ENCODE peak calls at places on chromosome 16, in ten cellular contexts. V, N, B, F, H, I, Q, Z, C and A are unnamed samples.

GRCh38 chr16:22001591-22001990 is 675 bp upstream of the PDZD9 start:
- DNase-seq in V (no peak), N (no peak), B (peak), F (no peak), H (no peak), I (no peak), Q (no peak), Z (no peak), C (peak), A (peak)

GRCh38 chr16:72938426-72939164 is 109.3 kb downstream of the ZFHX3 start:
- DNase-seq in V (peak), N (no peak), B (no peak), F (peak), H (no peak), I (peak), Q (no peak), Z (no peak), C (peak), A (peak)

GRCh38 chr16:15846510-15846909 is 10.3 kb downstream of the MYH11 start:
- DNase-seq in V (no peak), N (no peak), B (no peak), F (no peak), H (no peak), I (no peak), Q (no peak), Z (no peak), C (no peak), A (no peak)

GRCh38 chr16:86300746-86301480 is 209.4 kb upstream of the FOXF1 start:
- DNase-seq in V (no peak), N (no peak), B (no peak), F (no peak), H (no peak), I (no peak), Q (no peak), Z (no peak), C (no peak), A (no peak)

GRCh38 chr16:31693733-31694132 is 166.0 kb downstream of the AHSP start:
- DNase-seq in V (no peak), N (no peak), B (no peak), F (no peak), H (no peak), I (no peak), Q (no peak), Z (no peak), C (no peak), A (no peak)

GRCh38 chr16:11251525-11252481 is 4.2 kb downstream of the SOCS1 start:
- DNase-seq in V (peak), N (peak), B (no peak), F (no peak), H (no peak), I (peak), Q (no peak), Z (no peak), C (peak), A (peak)

GRCh38 chr16:88524274-88524972 is 45.8 kb upstream of the ZC3H18 start:
- DNase-seq in V (no peak), N (no peak), B (no peak), F (no peak), H (no peak), I (no peak), Q (no peak), Z (no peak), C (no peak), A (no peak)

GRCh38 chr16:48206594-48207242 is 37.4 kb upstream of the LONP2 start:
- DNase-seq in V (no peak), N (no peak), B (no peak), F (no peak), H (no peak), I (no peak), Q (no peak), Z (peak), C (peak), A (peak)

GRCh38 chr16:17404903-17405691 is 65.7 kb downstream of the XYLT1 start:
- DNase-seq in V (no peak), N (no peak), B (no peak), F (peak), H (peak), I (peak), Q (no peak), Z (no peak), C (peak), A (peak)

GRCh38 chr16:709651-710499 is 4.3 kb upstream of the FBXL16 start:
- DNase-seq in V (no peak), N (no peak), B (no peak), F (no peak), H (peak), I (no peak), Q (peak), Z (no peak), C (peak), A (peak)

GRCh38 chr16:85733839-85734170 is 17.1 kb downstream of the C16orf74 start:
- DNase-seq in V (no peak), N (no peak), B (no peak), F (no peak), H (no peak), I (no peak), Q (no peak), Z (no peak), C (peak), A (no peak)

GRCh38 chr16:7513429-7513828 is 180.8 kb downstream of the RBFOX1 start:
- DNase-seq in V (no peak), N (no peak), B (no peak), F (no peak), H (no peak), I (no peak), Q (peak), Z (peak), C (no peak), A (no peak)

GRCh38 chr16:17420821-17421220 is 49.9 kb downstream of the XYLT1 start:
- DNase-seq in V (no peak), N (no peak), B (no peak), F (no peak), H (no peak), I (no peak), Q (no peak), Z (no peak), C (no peak), A (no peak)

GRCh38 chr16:1398826-1399581 is 15.5 kb downstream of the UNKL start:
- DNase-seq in V (no peak), N (no peak), B (no peak), F (no peak), H (no peak), I (no peak), Q (no peak), Z (no peak), C (no peak), A (no peak)

GRCh38 chr16:31488630-31489564 is 6.0 kb downstream of the SLC5A2 start:
- DNase-seq in V (no peak), N (no peak), B (no peak), F (no peak), H (no peak), I (no peak), Q (no peak), Z (no peak), C (peak), A (no peak)

GRCh38 chr16:74984194-74984669 is 691 bp downstream of the WDR59 start:
- DNase-seq in V (no peak), N (no peak), B (no peak), F (no peak), H (no peak), I (no peak), Q (no peak), Z (peak), C (peak), A (peak)

GRCh38 chr16:48123104-48123788 is 32.5 kb downstream of the ABCC12 start:
- DNase-seq in V (no peak), N (no peak), B (peak), F (no peak), H (no peak), I (peak), Q (peak), Z (peak), C (peak), A (peak)

GRCh38 chr16:58820359-58820758 is 86.2 kb upstream of the GOT2 start:
- DNase-seq in V (no peak), N (no peak), B (peak), F (no peak), H (no peak), I (no peak), Q (no peak), Z (no peak), C (no peak), A (no peak)

GRCh38 chr16:1296688-1297412 is 12.6 kb upstream of the UBE2I start:
- DNase-seq in V (no peak), N (no peak), B (peak), F (no peak), H (no peak), I (no peak), Q (peak), Z (peak), C (no peak), A (no peak)

GRCh38 chr16:11405331-11406176 is 60.3 kb downstream of the RMI2 start:
- DNase-seq in V (peak), N (no peak), B (no peak), F (no peak), H (no peak), I (no peak), Q (peak), Z (peak), C (peak), A (peak)

GRCh38 chr16:25224731-25225319 is 8.1 kb downstream of the AQP8 start:
- DNase-seq in V (no peak), N (no peak), B (no peak), F (no peak), H (no peak), I (no peak), Q (no peak), Z (no peak), C (no peak), A (no peak)

GRCh38 chr16:14485131-14485551 is 144.9 kb downstream of the PARN start:
- DNase-seq in V (no peak), N (no peak), B (no peak), F (no peak), H (no peak), I (no peak), Q (no peak), Z (peak), C (peak), A (no peak)

GRCh38 chr16:88347656-88348376 is 34.9 kb upstream of the ZNF469 start:
- DNase-seq in V (no peak), N (no peak), B (no peak), F (peak), H (peak), I (no peak), Q (no peak), Z (no peak), C (no peak), A (no peak)

GRCh38 chr16:24036614-24037013 is 200.8 kb downstream of the PRKCB start:
- DNase-seq in V (peak), N (no peak), B (no peak), F (no peak), H (no peak), I (peak), Q (peak), Z (peak), C (peak), A (peak)

GRCh38 chr16:89172171-89172900 is 788 bp downstream of the CDH15 start:
- DNase-seq in V (no peak), N (no peak), B (no peak), F (no peak), H (no peak), I (no peak), Q (no peak), Z (no peak), C (no peak), A (no peak)

GRCh38 chr16:19066988-19067348 is 446 bp upstream of the COQ7 start:
- DNase-seq in V (peak), N (no peak), B (no peak), F (no peak), H (no peak), I (no peak), Q (no peak), Z (no peak), C (no peak), A (no peak)
- H3K4me3 ChIP-seq in V (peak), N (peak), B (no peak), F (peak), H (peak), I (peak), Q (peak), Z (peak), C (no peak), A (peak)

GRCh38 chr16:4309102-4309832 is 6.6 kb upstream of the GLIS2 start:
- DNase-seq in V (no peak), N (no peak), B (no peak), F (no peak), H (no peak), I (no peak), Q (no peak), Z (no peak), C (no peak), A (no peak)

GRCh38 chr16:4307215-4308037 is 8.4 kb upstream of the GLIS2 start:
- DNase-seq in V (peak), N (peak), B (peak), F (peak), H (peak), I (peak), Q (peak), Z (peak), C (peak), A (peak)

GRCh38 chr16:4306439-4307214 is 9.2 kb upstream of the GLIS2 start:
- DNase-seq in V (no peak), N (peak), B (no peak), F (no peak), H (no peak), I (no peak), Q (no peak), Z (no peak), C (no peak), A (no peak)

GRCh38 chr16:4313563-4314531 is 2.0 kb upstream of the GLIS2 start:
- DNase-seq in V (no peak), N (peak), B (no peak), F (peak), H (no peak), I (no peak), Q (peak), Z (peak), C (peak), A (no peak)

DNA sequence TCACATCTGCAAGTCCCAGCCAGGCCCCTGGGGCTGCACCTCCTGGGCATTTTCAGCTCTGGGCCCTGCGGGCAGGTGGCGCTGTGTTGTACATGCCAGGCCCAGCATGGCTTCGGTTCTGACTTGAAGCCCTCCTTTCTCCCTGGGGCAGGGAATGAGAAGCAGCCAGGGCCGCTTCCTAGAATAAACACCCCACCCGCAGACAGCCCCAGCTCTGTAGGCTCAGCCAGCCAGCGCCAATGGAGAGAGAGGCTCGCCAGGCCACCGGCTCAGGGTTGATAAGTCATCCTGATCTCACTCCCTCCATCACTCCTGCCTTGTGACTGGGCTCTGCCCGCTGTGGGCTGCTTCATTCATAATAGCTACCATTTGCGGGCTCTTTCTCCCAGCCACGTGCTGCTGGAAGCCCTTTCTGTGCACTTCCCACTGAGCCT is 6.0 kb upstream of the GLIS2 start:
- DNase-seq in V (peak), N (peak), B (peak), F (peak), H (no peak), I (peak), Q (peak), Z (peak), C (peak), A (peak)
- TF ChIP-seq CTCF in V (peak), N (peak), B (peak), F (peak), H (peak), I (peak), Q (peak), Z (peak), C (peak), A (peak)

DNA sequence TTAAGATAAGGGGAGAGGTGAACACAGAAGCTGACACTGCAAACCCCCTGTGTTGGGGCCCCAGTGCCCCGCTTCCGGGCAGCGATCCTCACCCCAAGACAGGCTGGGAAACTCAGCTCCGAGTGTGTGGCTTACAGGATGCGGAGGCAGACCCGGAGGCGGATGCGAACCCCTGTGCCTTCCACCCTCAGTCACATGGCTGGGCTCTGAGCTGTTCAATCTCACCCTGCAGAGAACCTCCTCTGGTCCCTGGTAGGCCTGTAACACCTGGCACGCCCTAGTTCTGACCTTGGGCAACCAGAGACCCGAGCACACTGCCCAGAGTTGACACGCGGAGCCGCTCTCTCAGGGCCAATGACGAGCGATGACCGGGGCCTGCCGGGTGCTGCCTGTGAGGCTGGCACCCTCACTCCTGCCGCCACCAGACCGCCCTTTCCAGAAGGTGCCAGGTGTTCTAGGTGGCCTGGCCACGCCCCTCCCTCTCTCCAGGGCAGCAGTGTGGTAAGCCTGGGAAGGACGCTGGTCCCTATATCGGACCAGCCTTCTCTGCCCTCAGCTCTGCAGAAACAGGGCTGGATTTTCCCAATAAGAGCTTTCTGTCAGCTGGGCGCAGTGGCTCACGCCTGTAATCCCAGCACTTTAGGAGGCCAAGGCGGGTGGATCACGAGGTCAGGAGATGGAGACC is 23.3 kb downstream of the MEAK7 start:
- DNase-seq in V (no peak), N (no peak), B (no peak), F (no peak), H (peak), I (no peak), Q (no peak), Z (no peak), C (no peak), A (no peak)
- H3K4me3 ChIP-seq in V (no peak), N (no peak), B (no peak), F (no peak), H (no peak), I (no peak), Q (no peak), Z (no peak), C (no peak), A (no peak)

DNA sequence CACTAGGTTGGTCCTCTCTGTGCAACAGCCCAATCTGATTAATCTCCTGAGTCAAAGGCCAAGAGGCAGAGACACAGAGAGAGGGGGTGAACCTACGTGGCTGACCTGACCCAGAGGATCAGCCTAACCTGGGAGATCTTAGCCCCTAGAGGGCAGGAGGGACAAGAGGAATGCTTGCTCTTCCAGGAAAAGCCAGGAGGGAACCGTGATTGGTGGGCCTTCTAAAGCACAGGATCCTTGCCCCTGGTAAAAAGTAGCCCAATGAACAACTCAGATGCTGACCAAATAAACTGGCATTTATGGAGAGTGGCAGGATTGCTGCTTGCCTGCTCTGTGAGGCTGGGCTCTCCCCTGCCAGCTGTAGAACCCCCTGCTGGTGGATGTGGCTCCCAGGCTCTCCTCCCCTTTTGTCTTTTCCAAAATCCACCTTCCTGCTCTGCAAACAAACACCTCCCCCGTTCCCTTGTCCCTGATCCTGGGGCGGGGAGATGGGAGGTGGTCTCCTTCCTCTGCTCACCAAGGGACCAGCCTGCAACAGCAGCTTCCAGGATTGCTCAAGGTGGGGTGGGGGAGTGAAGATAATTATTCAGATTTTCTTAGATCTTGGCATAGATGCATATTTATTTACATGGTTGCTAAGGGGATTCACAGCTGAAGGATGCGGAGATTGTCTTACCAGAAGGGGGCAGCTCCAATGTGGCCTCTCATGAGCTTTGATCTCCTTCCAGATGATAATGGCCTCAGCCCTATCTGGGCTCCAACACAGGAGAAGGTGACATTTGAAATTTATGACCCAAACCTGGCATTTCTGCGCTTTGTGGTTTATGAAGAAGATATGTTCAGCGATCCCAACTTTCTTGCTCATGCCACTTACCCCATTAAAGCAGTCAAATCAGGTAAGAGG is 71.9 kb downstream of the SDR42E1 start:
- DNase-seq in V (no peak), N (no peak), B (no peak), F (no peak), H (no peak), I (no peak), Q (no peak), Z (no peak), C (no peak), A (no peak)
- TF ChIP-seq CTCF in V (no peak), N (no peak), B (no peak), F (no peak), H (no peak), I (no peak), Q (no peak), Z (no peak), C (no peak), A (no peak)

DNA sequence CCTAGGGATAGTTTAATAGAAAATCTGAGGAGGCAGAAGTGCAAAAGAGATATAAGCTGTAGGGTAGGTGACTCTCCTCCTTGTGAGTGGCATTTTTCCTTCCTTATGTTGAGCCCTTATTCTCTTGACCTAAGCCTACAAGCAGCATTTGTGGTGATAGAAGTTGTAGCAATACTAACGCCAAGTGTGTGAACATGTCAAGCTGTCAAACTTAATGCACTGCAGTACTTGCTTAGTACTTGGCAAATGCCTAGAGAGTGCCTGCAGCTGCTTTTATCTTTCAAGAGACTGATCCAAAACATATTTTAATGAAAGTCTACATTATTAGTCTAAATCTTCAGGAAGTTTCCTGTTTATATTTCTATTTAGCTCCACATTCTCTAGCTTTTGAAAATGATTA is 83.2 kb downstream of the CNTNAP4 start:
- DNase-seq in V (no peak), N (no peak), B (no peak), F (no peak), H (no peak), I (no peak), Q (no peak), Z (no peak), C (peak), A (no peak)
- H3K4me3 ChIP-seq in V (no peak), N (no peak), B (no peak), F (no peak), H (no peak), I (no peak), Q (no peak), Z (no peak), C (no peak), A (no peak)

GRCh38 chr16:78058165-78058564 is 35.8 kb downstream of the CLEC3A start:
- DNase-seq in V (no peak), N (no peak), B (no peak), F (no peak), H (no peak), I (no peak), Q (no peak), Z (no peak), C (no peak), A (no peak)

GRCh38 chr16:78065344-78065743 is 34.1 kb upstream of the WWOX start:
- DNase-seq in V (no peak), N (no peak), B (no peak), F (no peak), H (no peak), I (no peak), Q (no peak), Z (no peak), C (no peak), A (peak)

GRCh38 chr16:78060787-78061186 is 38.4 kb downstream of the CLEC3A start:
- DNase-seq in V (no peak), N (no peak), B (no peak), F (no peak), H (no peak), I (no peak), Q (no peak), Z (no peak), C (no peak), A (no peak)

DNA sequence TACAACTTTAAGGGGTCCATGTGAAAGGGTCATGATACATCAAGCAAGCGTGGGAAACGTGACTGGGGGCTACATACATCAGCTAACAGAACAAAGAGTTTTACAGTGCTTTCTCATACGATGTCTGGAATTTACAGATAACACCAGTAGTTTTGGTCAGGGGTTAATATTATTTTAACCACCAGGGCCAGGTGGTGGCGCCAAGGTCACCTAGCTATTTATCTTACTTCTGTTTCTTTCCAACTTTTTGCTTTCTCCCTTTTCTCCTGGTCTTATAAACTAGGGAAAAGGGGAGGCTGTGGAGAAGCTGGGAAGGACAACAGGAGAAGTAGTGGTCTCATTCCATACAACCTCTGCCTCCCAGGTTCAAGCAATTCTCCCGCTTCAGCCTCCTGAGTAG is 37.9 kb downstream of the CLEC3A start:
- DNase-seq in V (no peak), N (no peak), B (no peak), F (no peak), H (no peak), I (no peak), Q (no peak), Z (no peak), C (no peak), A (no peak)
- TF ChIP-seq CTCF in V (no peak), N (no peak), B (no peak), F (no peak), H (no peak), I (no peak), Q (peak), Z (peak), C (no peak), A (no peak)